ENCODE peak calls at places on chromosome 12, in four cellular contexts. P is AG04450, Z is cardiac muscle cell, N is tibial nerve. E is an unnamed sample.
A peak's percentile ranks its signal among the peaks of the same experiment; 100 is the strongest.

GRCh38 chr12:107522692-107523477 is 162.7 kb upstream of the PWP1 start:
- DNase-seq in P (no peak), Z (peak; percentile 6), N (no peak), E (no peak)

GRCh38 chr12:121391619-121392324 is 8.1 kb upstream of the RNF34 start:
- DNase-seq in P (peak; percentile 49), Z (no peak), N (no peak), E (no peak)

GRCh38 chr12:108881953-108882352 is 2.1 kb downstream of the DAO start:
- DNase-seq in P (no peak), Z (no peak), N (no peak), E (no peak)

GRCh38 chr12:2797721-2798418 is 3.1 kb downstream of the FKBP4 start:
- DNase-seq in P (no peak), Z (no peak), N (no peak), E (no peak)

GRCh38 chr12:133251732-133252131 is 16.1 kb upstream of the ANHX start:
- DNase-seq in P (no peak), Z (no peak), N (no peak), E (no peak)

GRCh38 chr12:120168337-120168736 is 26.2 kb downstream of the GCN1 start:
- DNase-seq in P (no peak), Z (no peak), N (no peak), E (no peak)

GRCh38 chr12:26466709-26467108 is 271.3 kb downstream of the SSPN start:
- DNase-seq in P (no peak), Z (no peak), N (no peak), E (no peak)

GRCh38 chr12:57765003-57765697 is 1.7 kb downstream of the CYP27B1 start:
- DNase-seq in P (no peak), Z (peak; percentile 36), N (no peak), E (peak; percentile 88)

GRCh38 chr12:79687711-79688270 is 3.0 kb downstream of the PAWR start:
- DNase-seq in P (no peak), Z (no peak), N (no peak), E (no peak)

GRCh38 chr12:118330421-118331018 is 42.2 kb downstream of the TAOK3 start:
- DNase-seq in P (peak; percentile 61), Z (no peak), N (no peak), E (peak; percentile 39)

GRCh38 chr12:4809013-4809448 is 88.8 kb downstream of the GALNT8 start:
- DNase-seq in P (no peak), Z (peak; percentile 85), N (no peak), E (no peak)
- H3K27me3 ChIP-seq in P (peaks cover 24% of the 10 kb centered on the region), Z (peaks cover 69% of the 10 kb centered on the region), N (peaks cover 25% of the 10 kb centered on the region), E (peaks cover 28% of the 10 kb centered on the region)

GRCh38 chr12:117092511-117092780 is 6.8 kb downstream of the TESC start:
- DNase-seq in P (no peak), Z (no peak), N (no peak), E (peak; percentile 60)
- H3K27me3 ChIP-seq in P (peaks cover 42% of the 10 kb centered on the region), Z (peaks cover 4% of the 10 kb centered on the region), N (peaks cover 33% of the 10 kb centered on the region), E (peaks cover 18% of the 10 kb centered on the region)

DNA sequence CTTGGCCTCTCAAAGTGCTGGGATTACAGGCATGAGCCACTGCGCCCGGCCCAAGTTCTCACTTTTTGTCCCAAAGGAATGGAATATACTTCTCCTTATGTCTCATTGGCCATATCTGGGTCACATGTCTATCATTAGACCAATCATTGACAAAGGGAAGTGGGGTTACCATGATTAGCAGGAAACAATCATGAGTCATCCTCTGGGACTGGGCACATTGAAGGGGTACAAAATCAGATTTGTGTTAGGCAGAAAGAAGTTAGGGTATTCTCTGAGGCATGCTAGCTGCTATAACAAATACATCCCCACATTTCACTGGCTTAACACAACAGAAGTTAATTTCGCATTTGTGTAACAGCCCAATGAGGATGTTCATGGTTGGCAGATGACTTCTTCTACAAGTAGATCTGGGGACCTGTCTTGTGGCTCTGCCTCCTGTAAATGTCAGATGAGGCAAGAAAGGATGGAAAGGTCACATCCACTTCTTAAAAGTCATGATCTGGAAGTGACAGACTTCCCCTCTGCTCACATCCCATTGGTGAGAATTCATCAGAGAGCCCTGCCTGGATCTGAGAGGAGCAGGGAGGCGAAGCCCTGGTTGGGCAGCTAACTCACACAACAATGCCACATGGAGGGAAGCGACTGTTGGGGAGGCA is 3.1 kb downstream of the CCDC63 start:
- DNase-seq in P (no peak), Z (no peak), N (no peak), E (no peak)
- H3K27me3 ChIP-seq in P (peaks cover 19% of the 10 kb centered on the region), Z (no peaks in the 10 kb centered on the region), N (peaks cover 25% of the 10 kb centered on the region), E (peaks cover 31% of the 10 kb centered on the region)

GRCh38 chr12:53952871-53953734 is 1.6 kb upstream of the HOXC12 start:
- DNase-seq in P (no peak), Z (no peak), N (no peak), E (peak; percentile 80)

GRCh38 chr12:53955036-53955775 is 503 bp downstream of the HOXC12 start:
- DNase-seq in P (no peak), Z (no peak), N (no peak), E (peak; percentile 73)

GRCh38 chr12:53953831-53954693 is 641 bp upstream of the HOXC12 start:
- DNase-seq in P (no peak), Z (no peak), N (no peak), E (peak; percentile 87)

GRCh38 chr12:53955776-53956250 is 1.1 kb downstream of the HOXC12 start:
- DNase-seq in P (no peak), Z (no peak), N (no peak), E (peak; percentile 73)

DNA sequence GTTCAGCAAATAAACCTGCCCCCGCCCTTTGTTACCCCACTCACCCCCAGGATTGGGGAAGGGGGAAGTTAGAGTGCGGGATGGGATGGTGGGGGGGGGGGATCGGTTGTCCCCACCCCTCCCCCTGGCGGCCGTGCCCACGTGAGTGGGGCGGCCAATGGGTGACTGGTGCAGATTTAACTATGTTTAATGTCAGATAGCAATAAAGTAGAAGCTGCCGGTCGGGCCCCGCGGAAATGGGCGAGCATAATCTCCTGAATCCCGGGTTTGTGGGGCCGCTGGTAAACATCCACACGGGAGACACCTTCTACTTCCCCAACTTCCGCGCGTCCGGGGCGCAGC is at the start of gene HOXC12:
- DNase-seq in P (no peak), Z (no peak), N (no peak), E (peak; percentile 88)
- H3K27me3 ChIP-seq in P (peaks cover 95% of the 10 kb centered on the region), Z (peaks cover 100% of the 10 kb centered on the region), N (peaks cover 99% of the 10 kb centered on the region), E (peaks cover 100% of the 10 kb centered on the region)

DNA sequence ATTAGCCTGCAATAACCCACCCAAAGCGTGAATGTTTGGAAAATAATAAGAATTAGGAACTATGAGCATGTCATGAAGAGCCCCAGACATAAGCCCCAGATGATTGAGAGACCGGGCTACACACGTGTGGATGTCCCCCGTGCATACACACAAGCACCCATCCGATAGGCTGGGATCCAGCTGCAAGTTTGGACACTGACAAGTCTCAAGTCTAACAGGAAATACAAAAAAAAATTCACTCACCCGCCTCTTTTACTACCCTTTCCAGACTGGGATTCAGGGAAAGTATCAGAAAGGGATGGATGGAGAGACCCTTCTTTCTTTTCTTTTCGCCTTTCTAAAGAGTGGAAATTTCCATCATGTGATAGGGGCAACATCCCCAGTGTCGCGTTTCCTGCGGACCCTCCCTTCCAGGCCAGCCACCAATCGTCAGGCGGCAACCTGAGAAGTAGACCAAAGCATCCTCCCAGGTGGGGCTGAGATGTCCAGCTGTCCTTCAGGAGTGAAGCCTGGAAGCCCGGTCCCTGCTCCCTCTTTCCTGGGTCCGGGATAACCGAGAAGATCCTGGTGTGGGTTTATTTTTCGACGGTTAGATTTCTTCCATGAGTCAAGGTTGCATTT is 6.4 kb upstream of the SLC38A4 start:
- DNase-seq in P (no peak), Z (no peak), N (no peak), E (peak; percentile 56)
- H3K27me3 ChIP-seq in P (no peaks in the 10 kb centered on the region), Z (peaks cover 69% of the 10 kb centered on the region), N (peaks cover 31% of the 10 kb centered on the region), E (peaks cover 46% of the 10 kb centered on the region)

GRCh38 chr12:53960187-53961024 is 5.7 kb downstream of the HOXC12 start:
- DNase-seq in P (no peak), Z (no peak), N (no peak), E (no peak)

GRCh38 chr12:53959314-53959713 is 4.6 kb downstream of the HOXC12 start:
- DNase-seq in P (no peak), Z (no peak), N (no peak), E (no peak)

GRCh38 chr12:53963434-53964314 is 9.0 kb downstream of the HOXC12 start:
- DNase-seq in P (no peak), Z (no peak), N (no peak), E (no peak)

GRCh38 chr12:53963005-53963404 is 8.3 kb downstream of the HOXC12 start:
- DNase-seq in P (no peak), Z (no peak), N (no peak), E (no peak)

DNA sequence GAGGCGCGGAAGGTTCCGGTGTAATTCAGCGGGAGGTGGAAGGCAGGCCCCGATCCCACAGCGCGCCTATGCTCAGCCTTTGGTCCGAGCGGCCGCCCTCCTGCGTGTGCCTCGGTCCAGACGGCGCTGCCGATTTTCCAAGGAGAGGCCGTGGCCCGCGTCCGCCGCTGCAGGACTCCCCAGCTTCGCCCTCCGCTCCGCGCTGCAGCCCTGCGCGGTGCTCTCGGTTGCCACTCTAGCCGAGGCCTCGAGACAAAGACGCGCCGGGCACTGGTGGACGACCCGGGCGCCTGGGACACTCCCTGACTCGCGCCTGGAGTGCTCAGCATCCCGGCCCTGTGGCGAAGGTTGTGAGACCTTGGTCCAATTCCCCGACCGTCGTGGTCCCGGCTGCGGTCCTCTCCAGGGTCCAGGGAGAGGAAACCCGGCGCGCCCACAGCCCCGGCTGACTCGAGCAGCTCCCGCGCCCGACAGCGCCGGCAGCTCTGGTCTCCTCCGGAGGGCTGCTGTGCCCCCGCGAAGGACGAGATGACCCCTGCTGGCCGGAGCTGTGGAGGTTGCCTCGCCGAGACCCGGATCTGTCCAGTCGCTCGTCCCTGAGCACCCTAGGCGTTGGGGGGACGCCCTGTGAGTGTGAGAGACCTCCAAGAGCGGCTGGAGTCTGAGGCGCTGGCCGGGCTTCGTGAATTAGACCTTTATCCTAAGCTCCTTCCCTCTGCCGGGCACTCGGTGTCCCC is 6.5 kb downstream of the HOXC12 start:
- DNase-seq in P (no peak), Z (no peak), N (no peak), E (peak; percentile 87)
- H3K27me3 ChIP-seq in P (peaks cover 98% of the 10 kb centered on the region), Z (peaks cover 100% of the 10 kb centered on the region), N (peaks cover 100% of the 10 kb centered on the region), E (peaks cover 86% of the 10 kb centered on the region)

DNA sequence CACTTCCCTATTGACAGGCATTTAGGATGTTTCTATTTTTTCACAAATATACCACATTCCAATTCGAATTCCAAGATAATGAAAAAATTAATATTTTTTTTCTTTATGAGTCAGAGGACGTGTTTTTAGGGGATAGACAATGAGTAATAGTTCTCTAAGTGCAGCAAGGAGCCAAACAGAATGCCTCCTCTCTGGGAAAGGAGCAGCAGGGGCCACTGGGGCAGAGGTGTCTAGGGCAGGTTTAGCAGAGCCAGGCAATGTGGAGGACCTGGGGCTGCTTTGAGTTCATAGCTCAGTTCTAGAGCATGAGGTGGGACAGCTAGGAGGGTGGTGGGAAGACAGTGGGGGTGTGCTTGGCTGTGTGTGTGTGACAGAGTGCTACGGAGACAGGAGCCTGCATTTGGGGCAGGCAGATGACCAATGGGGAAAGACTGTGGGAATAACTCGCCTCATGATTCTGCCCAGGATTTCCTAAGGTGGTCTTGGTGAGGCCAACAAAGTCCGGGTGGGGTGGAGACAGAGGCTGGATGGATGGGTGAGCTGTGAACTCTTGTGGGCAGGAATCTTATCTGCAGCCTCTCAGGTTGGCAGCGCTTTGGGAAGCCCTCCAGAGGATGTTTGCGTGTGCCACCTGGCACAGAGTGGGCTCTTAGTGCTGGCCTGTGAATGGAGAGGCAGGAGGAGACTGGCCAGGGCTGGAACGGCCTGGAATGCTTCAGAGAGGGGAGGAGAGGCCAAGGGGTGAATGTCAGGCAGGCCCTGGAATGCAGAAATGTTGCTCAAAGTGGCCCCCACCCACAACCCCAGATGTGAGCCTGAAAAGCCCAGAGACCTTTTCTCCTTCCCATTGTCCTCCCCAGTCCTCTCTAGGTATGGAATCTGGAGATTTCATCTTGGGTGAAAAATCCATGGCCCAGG is 2.4 kb upstream of the KRT7 start:
- DNase-seq in P (no peak), Z (no peak), N (no peak), E (peak; percentile 99)
- H3K27me3 ChIP-seq in P (no peaks in the 10 kb centered on the region), Z (peaks cover 94% of the 10 kb centered on the region), N (peaks cover 36% of the 10 kb centered on the region), E (no peaks in the 10 kb centered on the region)